ENCODE peak calls at places on chromosomes 16 and 17, in seven cellular contexts. Y, K, H, N, Q, Z and M are unnamed samples.

GRCh38 chr17:45043813-45044540 is 7.5 kb downstream of the DCAKD start:
- DNase-seq in K (no peak), H (no peak), Z (no peak), Q (no peak), N (no peak), Y (no peak), M (no peak)

GRCh38 chr16:58336332-58337089 is 41.7 kb upstream of the PRSS54 start:
- DNase-seq in N (peak; percentile 76), K (peak; percentile 76), H (peak; percentile 52), Q (peak; percentile 91), Z (peak; percentile 82), Y (peak; percentile 83), M (peak; percentile 37)

GRCh38 chr17:40909755-40910154 is 24.7 kb upstream of the KRT20 start:
- DNase-seq in Q (no peak), H (peak; percentile 94), K (peak; percentile 81), N (peak; percentile 63), Z (no peak), Y (peak; percentile 44), M (no peak)

GRCh38 chr17:55053855-55054254 is 85.3 kb downstream of the STXBP4 start:
- DNase-seq in N (peak; percentile 27), Y (peak; percentile 58), Z (no peak), K (no peak), H (no peak), Q (no peak), M (no peak)

GRCh38 chr17:79370126-79370525 is 240.7 kb downstream of the RBFOX3 start:
- DNase-seq in Y (no peak), H (no peak), K (no peak), Z (no peak), Q (no peak), N (no peak), M (no peak)

GRCh38 chr16:56671706-56672105 is 2.1 kb downstream of the MT1H start:
- DNase-seq in Z (no peak), H (no peak), Y (no peak), N (no peak), Q (no peak), K (no peak), M (no peak)

GRCh38 chr16:53220585-53220984 is 165.8 kb downstream of the CHD9 start:
- DNase-seq in K (peak; percentile 47), Y (peak; percentile 54), Q (no peak), Z (no peak), H (peak; percentile 45), N (peak; percentile 64), M (no peak)

GRCh38 chr16:52346709-52347108 is 200.2 kb downstream of the TOX3 start:
- DNase-seq in H (no peak), Z (no peak), K (no peak), Y (no peak), Q (no peak), N (no peak), M (no peak)

GRCh38 chr17:62919388-62919787 is 46.6 kb upstream of the TANC2 start:
- DNase-seq in Q (no peak), N (peak; percentile 26), Z (no peak), Y (no peak), H (peak; percentile 11), K (peak; percentile 60), M (no peak)

GRCh38 chr16:1037023-1037933 is 35.3 kb upstream of the SSTR5 start:
- DNase-seq in K (peak; percentile 28), Q (no peak), H (peak; percentile 26), Y (no peak), N (no peak), Z (no peak), M (no peak)